ENCODE peak calls at places on chromosomes 4 and X, in nine cellular contexts. N is cardiac muscle cell; T is esophagus squamous epithelium; H is pancreas; L is lung microvascular endothelial cell; G is left ventricle myocardium inferior; C is activated CD4-positive, alpha-beta T cell treated with anti-CD3 and anti-CD28 coated beads, Interleukin-2, amount 10 ng/mL, durations not matched to agents 7 days and 5 days; E is CD4-positive, alpha-beta memory T cell; O is ovary. S is an unnamed sample.

GRCh38 chr4:187128971-187129370 is 405.3 kb upstream of the FAT1 start:
- DNase-seq in N (no peak), T (no peak), H (no peak), L (no peak), G (no peak), C (no peak), E (no peak), O (no peak), S (no peak)

GRCh38 chr4:97121493-97121892 is 1021.8 kb downstream of the STPG2 start:
- DNase-seq in N (no peak), T (no peak), H (no peak), L (no peak), G (no peak), C (no peak), E (no peak), O (no peak), S (no peak)

GRCh38 chr4:8617486-8618040 is 25.0 kb downstream of the CPZ start:
- DNase-seq in N (no peak), T (no peak), H (peak; percentile 11), L (no peak), G (no peak), C (no peak), E (no peak), O (no peak), S (no peak)

GRCh38 chr4:187478292-187479205 is 517.0 kb upstream of the ZFP42 start:
- DNase-seq in N (peak; percentile 14), T (no peak), H (no peak), L (no peak), G (no peak), C (no peak), E (no peak), O (no peak), S (no peak)

GRCh38 chr4:76625316-76625715 is 190.3 kb downstream of the SHROOM3 start:
- DNase-seq in N (no peak), T (no peak), H (no peak), L (no peak), G (no peak), C (no peak), E (no peak), O (no peak), S (no peak)

GRCh38 chrX:100874240-100874798 is at the start of gene NOX1:
- DNase-seq in N (no peak), T (no peak), H (no peak), L (no peak), G (no peak), C (no peak), E (no peak), O (no peak), S (no peak)

GRCh38 chrX:111955916-111956315 is 79.9 kb downstream of the TRPC5OS start:
- DNase-seq in N (no peak), T (no peak), H (no peak), L (no peak), G (no peak), C (no peak), E (no peak), O (no peak), S (no peak)

GRCh38 chr4:106806158-106806797 is 229.8 kb downstream of the DKK2 start:
- DNase-seq in N (no peak), T (no peak), H (no peak), L (no peak), G (no peak), C (no peak), E (no peak), O (no peak), S (no peak)

GRCh38 chrX:86805241-86805640 is 657.0 kb downstream of the DACH2 start:
- DNase-seq in N (no peak), T (no peak), H (no peak), L (no peak), G (no peak), C (no peak), E (no peak), O (no peak), S (no peak)

GRCh38 chr4:42515156-42515884 is 118.0 kb downstream of the SHISA3 start:
- DNase-seq in N (no peak), T (no peak), H (no peak), L (no peak), G (no peak), C (no peak), E (no peak), O (no peak), S (no peak)

GRCh38 chr4:5069916-5070315 is 18.6 kb downstream of the STK32B start:
- DNase-seq in N (no peak), T (no peak), H (no peak), L (no peak), G (no peak), C (no peak), E (no peak), O (no peak), S (no peak)

GRCh38 chr4:16169491-16169890 is 56.8 kb downstream of the TAPT1 start:
- DNase-seq in N (peak; percentile 28), T (no peak), H (no peak), L (peak; percentile 66), G (no peak), C (no peak), E (no peak), O (no peak), S (no peak)

GRCh38 chr4:109611045-109611616 is 51.1 kb downstream of the MCUB start:
- DNase-seq in N (no peak), T (no peak), H (no peak), L (no peak), G (no peak), C (no peak), E (no peak), O (no peak), S (no peak)

GRCh38 chr4:103498161-103499070 is 221.4 kb downstream of the TACR3 start:
- DNase-seq in N (no peak), T (no peak), H (no peak), L (no peak), G (no peak), C (no peak), E (no peak), O (no peak), S (peak; percentile 38)

GRCh38 chr4:94665500-94666398 is 92.0 kb upstream of the BMPR1B start:
- DNase-seq in N (no peak), T (no peak), H (no peak), L (no peak), G (no peak), C (no peak), E (no peak), O (no peak), S (no peak)

GRCh38 chrX:44224760-44225159 is 118.7 kb downstream of the EFHC2 start:
- DNase-seq in N (no peak), T (no peak), H (no peak), L (no peak), G (no peak), C (no peak), E (no peak), O (no peak), S (no peak)

GRCh38 chrX:48306175-48306574 is 50.3 kb downstream of the SSX3 start:
- DNase-seq in N (no peak), T (no peak), H (no peak), L (no peak), G (no peak), C (no peak), E (no peak), O (no peak), S (no peak)

GRCh38 chr4:124762956-124763355 is 50.4 kb upstream of the ANKRD50 start:
- DNase-seq in N (no peak), T (no peak), H (no peak), L (no peak), G (no peak), C (no peak), E (no peak), O (no peak), S (no peak)

GRCh38 chr4:51930557-51930956 is 87.6 kb downstream of the DCUN1D4 start:
- DNase-seq in N (no peak), T (no peak), H (no peak), L (no peak), G (no peak), C (no peak), E (no peak), O (no peak), S (no peak)

GRCh38 chrX:45697591-45697990 is 496.9 kb upstream of the DIPK2B start:
- DNase-seq in N (no peak), T (no peak), H (no peak), L (peak; percentile 97), G (no peak), C (no peak), E (no peak), O (no peak), S (no peak)

GRCh38 chrX:109600114-109600710 is 24.8 kb downstream of the KCNE5 start:
- DNase-seq in N (peak; percentile 52), T (no peak), H (no peak), L (no peak), G (peak; percentile 18), C (no peak), E (no peak), O (no peak), S (no peak)

GRCh38 chr4:90328558-90328957 is 201.4 kb downstream of the CCSER1 start:
- DNase-seq in N (peak; percentile 73), T (no peak), H (peak; percentile 31), L (no peak), G (peak; percentile 41), C (no peak), E (no peak), O (no peak), S (no peak)

GRCh38 chr4:160319221-160319867 is 1216.5 kb downstream of the RAPGEF2 start:
- DNase-seq in N (no peak), T (no peak), H (no peak), L (no peak), G (no peak), C (no peak), E (no peak), O (no peak), S (no peak)

GRCh38 chr4:99087887-99088484 is 602 bp downstream of the ADH5 start:
- DNase-seq in N (peak; percentile 67), T (no peak), H (peak; percentile 45), L (peak; percentile 73), G (peak; percentile 60), C (peak; percentile 11), E (peak; percentile 13), O (peak; percentile 59), S (peak; percentile 53)

GRCh38 chr4:103002551-103002950 is 17.0 kb downstream of the SLC9B1 start:
- DNase-seq in N (peak; percentile 57), T (no peak), H (no peak), L (peak; percentile 41), G (no peak), C (no peak), E (no peak), O (no peak), S (no peak)

GRCh38 chr4:159547645-159548308 is 444.9 kb downstream of the RAPGEF2 start:
- DNase-seq in N (no peak), T (no peak), H (no peak), L (no peak), G (no peak), C (no peak), E (no peak), O (no peak), S (no peak)

GRCh38 chrX:37667141-37667540 is 18.4 kb upstream of the XK start:
- DNase-seq in N (no peak), T (no peak), H (no peak), L (no peak), G (no peak), C (no peak), E (no peak), O (no peak), S (no peak)

GRCh38 chrX:17613979-17614572 is 123.2 kb upstream of the SCML1 start:
- DNase-seq in N (peak; percentile 37), T (no peak), H (peak; percentile 39), L (no peak), G (no peak), C (peak; percentile 8), E (no peak), O (no peak), S (no peak)

GRCh38 chr4:179123079-179123478 is 1680.8 kb upstream of the AGA start:
- DNase-seq in N (no peak), T (no peak), H (no peak), L (no peak), G (no peak), C (no peak), E (no peak), O (no peak), S (no peak)

GRCh38 chr4:100041646-100042045 is 91.6 kb upstream of the H2AZ1 start:
- DNase-seq in N (no peak), T (no peak), H (no peak), L (no peak), G (no peak), C (no peak), E (no peak), O (no peak), S (no peak)